ENCODE peak calls at places on chromosomes 7 and 10, in four cellular contexts. F is GM12878, P is A549, V is endothelial cell of umbilical vein. H is an unnamed sample.

GRCh38 chr10:92844746-92845145 is 3.6 kb upstream of the EXOC6 start:
- DNase-seq in V (no peak), F (no peak), P (no peak), H (peak)

GRCh38 chr7:50858528-50859245 is 76.0 kb upstream of the GRB10 start:
- DNase-seq in F (no peak), P (no peak), V (no peak), H (no peak)

GRCh38 chr10:44413416-44413815 is 28.5 kb upstream of the CXCL12 start:
- DNase-seq in F (no peak), P (no peak), V (no peak), H (no peak)

GRCh38 chr10:60312818-60313588 is 76.7 kb downstream of the ANK3 start:
- DNase-seq in F (no peak), V (peak), P (no peak), H (no peak)

GRCh38 chr10:76192151-76192550 is 760.7 kb downstream of the LRMDA start:
- DNase-seq in F (no peak), V (no peak), P (no peak), H (no peak)

GRCh38 chr7:16318989-16319915 is 102.1 kb downstream of the CRPPA start:
- DNase-seq in P (peak), V (peak), F (no peak), H (no peak)

GRCh38 chr10:34748767-34749166 is 66.3 kb downstream of the PARD3 start:
- DNase-seq in V (no peak), P (no peak), F (no peak), H (no peak)

GRCh38 chr7:45978010-45978681 is 57.1 kb upstream of the IGFBP3 start:
- DNase-seq in F (peak), V (peak), P (peak), H (peak)

GRCh38 chr7:149285581-149285975 is 23.6 kb downstream of the ZNF783 start:
- DNase-seq in P (peak), F (no peak), V (peak), H (no peak)

GRCh38 chr7:778271-778967 is 51.3 kb upstream of the PRKAR1B start:
- DNase-seq in V (peak), P (no peak), F (no peak), H (no peak)

GRCh38 chr10:63115732-63116383 is 17.3 kb upstream of the NRBF2 start:
- DNase-seq in P (no peak), V (peak), F (no peak), H (no peak)

GRCh38 chr10:58104419-58104818 is 163.3 kb downstream of the IPMK start:
- DNase-seq in V (no peak), P (no peak), F (no peak), H (no peak)

GRCh38 chr7:55280031-55280454 is 85.1 kb upstream of the LANCL2 start:
- DNase-seq in V (peak), P (peak), F (no peak), H (peak)

GRCh38 chr10:115092555-115093285 is 445 bp upstream of the ATRNL1 start:
- DNase-seq in P (no peak), V (peak), F (no peak), H (peak)

GRCh38 chr7:98969386-98969785 is 91.1 kb downstream of the TRRAP start:
- DNase-seq in V (no peak), P (no peak), F (no peak), H (no peak)

GRCh38 chr7:158311791-158312190 is 275.8 kb downstream of the PTPRN2 start:
- DNase-seq in F (no peak), P (no peak), V (no peak), H (no peak)

GRCh38 chr10:116001976-116002375 is 271.0 kb downstream of the GFRA1 start:
- DNase-seq in P (no peak), F (no peak), V (no peak), H (no peak)

GRCh38 chr7:55113760-55114541 is 95.1 kb downstream of the EGFR start:
- DNase-seq in V (no peak), F (no peak), P (no peak), H (no peak)

GRCh38 chr7:152025077-152025936 is at the start of gene GALNT11:
- DNase-seq in V (peak), P (peak), F (no peak), H (peak)

GRCh38 chr7:137862964-137863363 is 16.2 kb upstream of the DGKI start:
- DNase-seq in V (no peak), F (no peak), P (no peak), H (no peak)

GRCh38 chr7:79298145-79298760 is 155.2 kb downstream of the MAGI2 start:
- DNase-seq in V (peak), P (peak), F (no peak), H (peak)

GRCh38 chr7:77727936-77728701 is 31.9 kb downstream of the RSBN1L start:
- DNase-seq in F (no peak), V (peak), P (no peak), H (no peak)

DNA sequence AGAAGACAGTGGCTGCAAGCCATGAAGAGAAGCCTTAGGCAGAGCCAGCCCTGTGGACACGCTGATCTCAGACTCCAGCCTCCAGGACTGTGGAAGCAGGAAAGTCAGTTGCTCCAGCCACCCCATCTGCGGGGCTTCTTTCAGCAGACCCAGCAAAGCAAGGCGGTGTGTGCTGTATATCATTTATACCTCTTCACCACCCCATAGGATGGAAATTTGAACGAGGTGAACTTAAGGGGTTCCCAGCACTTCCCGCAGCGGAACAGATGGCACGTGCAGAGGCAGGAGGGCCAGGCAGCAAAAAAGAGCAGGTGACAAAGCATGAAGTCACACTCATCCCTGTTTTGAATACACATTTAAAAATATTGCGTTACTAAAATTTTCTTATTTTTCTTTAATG is 159.4 kb downstream of the ADARB2 start:
- DNase-seq in V (no peak), F (no peak), P (no peak), H (no peak)
- TF ChIP-seq MAX in V (no peak), F (no peak), P (no peak), H (no peak)

DNA sequence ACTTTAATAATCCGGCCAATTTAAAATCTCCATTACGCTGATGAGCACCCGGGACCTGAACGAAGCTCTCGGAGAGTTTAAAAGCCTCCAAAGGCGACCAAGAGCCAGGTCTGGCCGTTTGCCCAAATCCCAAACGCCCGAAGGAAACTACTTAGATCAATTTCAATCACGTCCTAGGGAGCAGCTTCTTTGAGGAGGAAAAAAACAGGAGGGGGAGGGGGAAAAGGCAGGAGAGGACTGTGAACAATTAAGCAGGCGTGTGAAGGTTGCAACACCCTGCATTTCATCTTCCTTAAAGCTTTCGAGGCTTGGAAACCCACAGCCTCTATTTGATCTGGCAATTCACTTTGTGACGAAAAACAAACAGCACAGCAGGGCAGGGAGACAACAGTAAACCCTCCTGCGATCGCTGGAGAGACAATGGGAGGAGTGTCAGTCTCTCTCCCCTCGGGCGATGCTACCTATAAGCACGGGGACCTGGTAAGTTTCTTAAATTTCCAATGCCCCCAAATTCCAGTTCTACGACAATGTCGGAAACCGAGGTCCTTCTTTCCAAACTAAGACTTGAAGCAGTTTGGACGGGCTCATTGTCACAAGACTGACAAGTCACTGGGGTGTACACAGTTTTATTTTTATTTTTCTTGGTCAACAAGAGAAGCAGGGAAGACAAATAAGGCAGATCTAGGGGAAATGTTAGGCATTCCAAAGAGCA is 1.1 kb downstream of the KLF6 start:
- DNase-seq in P (no peak), F (no peak), V (peak), H (peak)
- TF ChIP-seq POLR2A in P (no peak), F (no peak), V (no peak), H (no peak)

GRCh38 chr10:89838002-89838615 is 136.7 kb downstream of the KIF20B start:
- DNase-seq in P (no peak), F (no peak), V (no peak), H (no peak)

GRCh38 chr10:89836840-89837172 is 135.4 kb downstream of the KIF20B start:
- DNase-seq in P (no peak), V (no peak), F (no peak), H (no peak)

DNA sequence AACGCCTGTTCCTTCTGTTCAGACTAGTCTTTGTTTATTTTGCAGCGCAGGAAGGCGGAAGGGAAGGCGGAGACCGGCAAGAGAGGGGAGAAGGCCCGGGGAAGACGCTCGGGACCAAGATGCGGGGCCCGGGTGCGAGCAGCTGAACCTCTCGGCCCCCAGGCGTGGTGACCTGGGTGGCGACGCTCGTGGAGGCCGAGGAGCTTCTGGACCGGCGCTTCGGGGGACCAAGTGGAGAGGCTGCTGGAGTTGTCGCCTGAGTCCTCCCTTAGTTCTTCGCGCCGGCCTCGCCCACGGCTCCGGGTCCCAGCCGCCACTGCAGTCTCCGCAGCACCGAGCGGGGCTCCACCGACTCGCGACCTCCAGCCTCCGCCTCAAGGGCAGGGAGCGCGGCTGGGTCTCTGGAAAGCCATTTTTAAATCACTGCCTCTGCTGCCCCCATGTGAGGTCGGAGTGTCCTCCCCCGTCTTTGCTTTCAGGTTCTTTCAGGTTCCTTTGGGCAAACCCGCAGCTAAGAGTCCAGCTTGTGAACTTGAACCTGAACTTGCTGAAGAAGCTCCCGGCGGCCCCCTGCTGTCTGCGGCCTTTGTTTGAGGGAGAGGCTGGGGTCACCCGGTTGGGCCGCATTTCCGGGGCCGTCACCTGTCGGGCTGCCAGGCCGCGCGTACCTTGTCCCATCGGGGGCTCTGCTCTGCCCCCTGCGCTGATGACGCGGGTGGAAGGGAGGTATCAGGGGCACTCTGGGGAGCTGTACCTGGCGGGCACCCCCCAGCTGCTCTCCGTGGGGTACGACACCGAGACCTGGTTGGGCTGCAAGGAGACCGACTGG is 136.0 kb downstream of the KIF20B start:
- DNase-seq in P (no peak), V (peak), F (no peak), H (no peak)
- TF ChIP-seq CTCF in P (no peak), V (no peak), F (peak), H (no peak)

GRCh38 chr7:140369294-140369693 is 29.0 kb downstream of the SLC37A3 start:
- DNase-seq in V (no peak), P (no peak), F (no peak), H (no peak)
- TF ChIP-seq MAX in V (no peak), P (no peak), F (no peak), H (no peak)

DNA sequence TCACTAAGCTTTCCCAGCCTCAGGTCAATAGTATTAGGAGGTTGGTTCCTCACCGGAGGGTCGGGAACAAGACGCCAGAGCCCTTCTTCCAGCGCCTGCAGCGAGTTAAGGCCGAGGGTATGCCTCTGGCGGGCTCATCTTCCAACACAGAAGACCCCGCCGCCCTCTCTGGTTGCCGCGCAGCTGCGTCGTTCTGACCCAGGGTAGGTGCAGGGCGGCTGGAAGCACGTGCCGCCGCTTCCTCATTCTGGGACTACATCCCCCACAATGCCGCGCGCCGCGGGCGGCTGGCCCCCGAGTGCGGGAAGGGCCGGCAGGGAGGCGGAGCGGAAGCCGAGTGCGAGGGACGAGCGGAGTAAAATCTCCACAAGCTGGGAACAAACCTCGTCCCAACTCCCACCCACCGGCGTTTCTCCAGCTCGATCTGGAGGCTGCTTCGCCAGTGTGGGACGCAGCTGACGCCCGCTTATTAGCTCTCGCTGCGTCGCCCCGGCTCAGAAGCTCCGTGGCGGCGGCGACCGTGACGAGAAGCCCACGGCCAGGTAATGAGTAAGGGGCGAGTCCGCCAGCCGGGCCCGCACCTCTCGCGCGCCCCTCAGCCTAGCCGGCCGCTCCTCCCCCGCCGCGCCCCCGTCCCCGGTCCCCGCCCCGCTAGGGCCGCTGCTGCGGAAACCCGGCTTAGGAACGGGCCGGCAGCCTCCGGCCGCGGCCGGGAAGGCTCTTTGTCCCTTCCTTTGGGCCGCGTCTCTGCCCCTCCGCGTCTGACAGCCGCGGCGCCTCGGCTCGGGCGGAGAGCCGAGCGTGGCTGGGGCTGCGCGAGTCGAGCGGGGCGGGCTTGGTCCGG is at the start of gene CCDC126:
- DNase-seq in V (peak), F (peak), P (peak), H (peak)
- TF ChIP-seq POLR2A in V (peak), F (peak), P (peak), H (peak)